ENCODE peak calls at places on chromosomes 5 and 9, in six cellular contexts. R is omental fat pad, K is WERI-Rb-1, L is Calu3, D is osteocyte, H is HepG2. X is an unnamed sample.

GRCh38 chr5:78908173-78908901 is 76.8 kb downstream of the ARSB start:
- DNase-seq in D (no peak), R (no peak), K (peak; percentile 80), L (no peak), H (no peak), X (peak; percentile 87)

GRCh38 chr5:128631771-128632170 is 93.7 kb upstream of the FBN2 start:
- DNase-seq in L (no peak), D (no peak), H (no peak), R (no peak), K (no peak), X (no peak)

GRCh38 chr9:121861501-121862180 is 210.2 kb downstream of the DAB2IP start:
- DNase-seq in H (peak; percentile 43), L (peak; percentile 8), K (peak; percentile 95), R (no peak), D (peak; percentile 74), X (peak; percentile 21)

GRCh38 chr5:132226516-132227234 is 978 bp downstream of the P4HA2 start:
- DNase-seq in L (peak; percentile 14), D (no peak), H (no peak), K (peak; percentile 8), R (no peak), X (no peak)

GRCh38 chr9:114207034-114207815 is 51.9 kb downstream of the COL27A1 start:
- DNase-seq in R (no peak), D (no peak), H (no peak), L (no peak), K (peak; percentile 94), X (no peak)

GRCh38 chr9:134058716-134059115 is 9.1 kb downstream of the BRD3 start:
- DNase-seq in D (no peak), R (no peak), K (no peak), L (no peak), H (no peak), X (no peak)

GRCh38 chr5:55982957-55983381 is 11.8 kb downstream of the IL6ST start:
- DNase-seq in L (no peak), R (no peak), D (no peak), K (no peak), H (no peak), X (no peak)

GRCh38 chr5:23730023-23730422 is 222.6 kb downstream of the PRDM9 start:
- DNase-seq in D (no peak), K (peak; percentile 29), H (no peak), L (no peak), R (no peak), X (peak; percentile 1)

GRCh38 chr5:9922719-9923118 is 292.6 kb upstream of the TAS2R1 start:
- DNase-seq in R (no peak), H (no peak), L (no peak), K (no peak), D (no peak), X (no peak)
- TF ChIP-seq CTCF in R (no peak), H (no peak), L (no peak), K (no peak), D (peak; percentile 30), X (peak; percentile 45)

GRCh38 chr9:111965566-111966019 is 69.0 kb downstream of the UGCG start:
- DNase-seq in R (no peak), D (no peak), H (peak; percentile 19), L (peak; percentile 54), K (no peak), X (no peak)
- TF ChIP-seq CTCF in R (no peak), D (no peak), H (no peak), L (no peak), K (no peak), X (no peak)

DNA sequence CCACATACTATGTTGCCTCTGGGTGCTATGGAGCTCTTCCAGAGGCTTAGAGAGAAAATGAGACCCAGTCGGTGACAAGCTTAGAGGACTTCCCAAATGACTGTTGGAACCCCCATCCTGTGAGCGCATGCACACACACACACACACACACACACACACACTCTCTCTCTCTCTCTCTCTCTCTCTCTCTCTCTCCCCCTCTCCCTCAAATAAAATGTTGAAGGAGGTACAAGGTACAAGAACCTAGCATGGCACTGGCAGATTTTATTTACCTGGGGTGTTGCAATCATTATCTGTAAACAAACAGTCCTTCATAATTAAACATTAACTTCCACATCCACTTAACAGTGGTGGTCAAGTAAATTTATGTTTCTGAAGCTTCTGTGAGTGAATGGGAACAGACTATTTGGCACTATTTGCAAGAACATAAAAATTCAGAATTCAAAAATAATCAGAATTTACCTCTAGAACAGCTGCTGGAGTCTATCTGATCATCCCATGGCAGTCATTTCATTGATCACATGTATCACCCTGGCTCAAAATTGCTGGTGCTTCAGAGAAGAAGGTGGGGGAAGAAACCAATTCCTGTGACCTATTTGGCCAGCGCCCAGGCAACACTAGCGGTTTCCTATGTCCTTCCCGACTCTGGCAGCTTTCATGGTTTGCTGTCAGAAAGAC is 24.9 kb downstream of the TRPM3 start:
- DNase-seq in R (no peak), K (no peak), L (no peak), H (peak; percentile 95), D (no peak), X (no peak)
- TF ChIP-seq CTCF in R (no peak), K (no peak), L (no peak), H (no peak), D (no peak), X (no peak)

GRCh38 chr5:74616236-74617146 is 24.0 kb downstream of the ENC1 start:
- DNase-seq in H (no peak), R (no peak), K (peak; percentile 44), L (no peak), D (no peak), X (no peak)

GRCh38 chr5:74621492-74621891 is 19.0 kb downstream of the ENC1 start:
- DNase-seq in L (no peak), H (no peak), K (no peak), R (no peak), D (no peak), X (no peak)

GRCh38 chr5:74619308-74619707 is 21.2 kb downstream of the ENC1 start:
- DNase-seq in R (no peak), K (no peak), H (peak; percentile 79), D (no peak), L (no peak), X (no peak)

GRCh38 chr5:74613283-74613682 is 27.2 kb downstream of the ENC1 start:
- DNase-seq in L (no peak), D (no peak), H (no peak), K (no peak), R (no peak), X (no peak)

GRCh38 chr5:74617203-74617602 is 23.3 kb downstream of the ENC1 start:
- DNase-seq in L (no peak), K (no peak), H (no peak), R (no peak), D (no peak), X (no peak)
- TF ChIP-seq CTCF in L (no peak), K (no peak), H (no peak), R (no peak), D (no peak), X (no peak)

GRCh38 chr9:91341258-91341746 is 20.4 kb downstream of the AUH start:
- DNase-seq in H (no peak), K (no peak), L (peak; percentile 2), R (no peak), D (no peak), X (no peak)

GRCh38 chr9:91342575-91342974 is 19.1 kb downstream of the AUH start:
- DNase-seq in D (no peak), K (no peak), R (no peak), L (no peak), H (no peak), X (no peak)

GRCh38 chr9:91340395-91340794 is 21.3 kb downstream of the AUH start:
- DNase-seq in H (no peak), R (no peak), K (no peak), L (no peak), D (no peak), X (no peak)

GRCh38 chr9:91338681-91339080 is 23.0 kb downstream of the AUH start:
- DNase-seq in H (no peak), R (no peak), D (no peak), K (no peak), L (no peak), X (no peak)

GRCh38 chr9:91341749-91342148 is 20.0 kb downstream of the AUH start:
- DNase-seq in H (no peak), K (no peak), R (no peak), L (no peak), D (no peak), X (no peak)
- TF ChIP-seq CTCF in H (no peak), K (no peak), R (no peak), L (no peak), D (no peak), X (no peak)

DNA sequence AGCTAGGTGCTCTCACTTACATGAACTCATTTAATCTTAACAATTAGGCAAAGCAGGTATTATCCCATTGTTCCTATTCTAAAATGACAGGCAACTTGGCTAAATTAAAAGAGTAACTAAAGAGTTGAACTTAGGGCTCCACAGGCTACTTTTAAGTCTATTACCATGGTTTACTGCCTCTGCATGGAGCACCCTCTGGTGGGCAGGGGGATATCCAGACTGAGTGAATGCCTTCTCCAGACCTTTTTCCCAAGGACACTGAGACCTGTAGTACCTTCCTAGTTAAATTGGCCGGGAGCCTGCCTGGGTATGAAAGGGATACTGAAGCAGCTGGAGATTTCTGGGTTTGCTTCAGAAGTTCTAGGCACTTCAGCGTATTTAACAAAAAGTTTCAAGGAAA is 238.1 kb downstream of the ELAVL2 start:
- DNase-seq in D (no peak), R (no peak), L (no peak), K (peak; percentile 8), H (no peak), X (no peak)
- TF ChIP-seq CTCF in D (no peak), R (no peak), L (no peak), K (peak; percentile 4), H (no peak), X (no peak)

GRCh38 chr5:171162165-171162564 is 146.9 kb upstream of the TLX3 start:
- DNase-seq in H (no peak), D (no peak), L (no peak), R (no peak), K (peak; percentile 6), X (no peak)

GRCh38 chr5:171166766-171167165 is 142.3 kb upstream of the TLX3 start:
- DNase-seq in R (no peak), L (no peak), H (no peak), K (peak; percentile 12), D (no peak), X (no peak)

GRCh38 chr5:171158581-171158980 is 150.5 kb upstream of the TLX3 start:
- DNase-seq in H (no peak), L (no peak), K (no peak), D (no peak), R (no peak), X (no peak)

GRCh38 chr5:171157775-171158174 is 151.3 kb upstream of the TLX3 start:
- DNase-seq in R (no peak), D (no peak), H (no peak), K (no peak), L (no peak), X (no peak)

DNA sequence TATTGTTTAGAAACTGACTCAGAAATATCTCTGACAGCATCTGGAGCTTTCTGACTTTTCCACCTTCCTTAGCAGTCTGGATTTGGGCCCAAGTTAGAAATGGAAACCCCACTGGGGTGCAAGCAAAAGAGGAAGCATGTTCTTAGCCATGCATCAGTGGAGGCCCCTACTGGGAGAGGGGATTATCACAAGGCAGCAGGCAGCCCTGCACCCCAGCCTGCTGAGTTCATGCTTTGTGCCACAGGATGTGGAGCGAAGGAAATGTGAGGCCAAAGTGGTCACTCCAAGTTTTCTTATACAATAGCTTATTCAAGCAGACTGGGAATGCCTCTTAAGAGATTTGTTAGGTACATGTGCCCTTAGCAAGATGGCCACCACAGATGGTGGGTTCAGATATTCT is 146.4 kb upstream of the TLX3 start:
- DNase-seq in K (peak; percentile 75), L (peak; percentile 56), R (no peak), D (no peak), H (no peak), X (peak; percentile 33)
- TF ChIP-seq CTCF in K (peak; percentile 76), L (peak; percentile 53), R (no peak), D (peak; percentile 47), H (peak; percentile 32), X (peak; percentile 53)